ENCODE peak calls at places on chromosomes 7 and 10, in seven cellular contexts. T is activated naive CD8-positive, alpha-beta T cell treated with anti-CD3 and anti-CD28 coated beads, Interleukin-2, amount 50 U/mL, for 24 hours; K is aorta; N is mucosa of descending colon; X is HuH-7; Y is NCI-H446 treated with DMSO at 0.1 percent for 48 hours; A is A549. M is an unnamed sample.
A peak's percentile ranks its signal among the peaks of the same experiment; 100 is the strongest.

GRCh38 chr10:110221721-110222261 is 14.4 kb downstream of the MXI1 start:
- DNase-seq in X (peak; percentile 43), Y (peak; percentile 65), K (peak; percentile 91), N (peak; percentile 71), A (peak; percentile 31), T (peak; percentile 75), M (peak; percentile 15)

GRCh38 chr10:89490589-89491335 is 44.6 kb downstream of the SLC16A12 start:
- DNase-seq in T (no peak), K (no peak), Y (no peak), X (no peak), A (no peak), N (no peak), M (no peak)

GRCh38 chr10:454860-455259 is 234.6 kb downstream of the DIP2C start:
- DNase-seq in T (no peak), Y (no peak), A (peak; percentile 68), N (no peak), X (no peak), K (no peak), M (peak; percentile 39)

GRCh38 chr7:87875151-87876039 is 765 bp downstream of the SLC25A40 start:
- DNase-seq in X (peak; percentile 17), A (no peak), K (peak; percentile 77), N (no peak), Y (no peak), T (no peak), M (no peak)

GRCh38 chr7:135801045-135801693 is 52.6 kb upstream of the FAM180A start:
- DNase-seq in N (no peak), Y (peak; percentile 46), T (peak; percentile 4), K (no peak), X (peak; percentile 57), A (peak; percentile 71), M (peak; percentile 75)

GRCh38 chr10:62620491-62620890 is 184.0 kb upstream of the ADO start:
- DNase-seq in K (no peak), A (no peak), T (no peak), Y (no peak), X (no peak), N (no peak), M (no peak)

GRCh38 chr7:81751619-81752317 is 18.1 kb downstream of the HGF start:
- DNase-seq in K (no peak), T (no peak), X (no peak), A (no peak), Y (no peak), N (no peak), M (no peak)

GRCh38 chr7:157310676-157311185 is 26.1 kb upstream of the DNAJB6 start:
- DNase-seq in K (no peak), X (no peak), Y (no peak), T (no peak), N (no peak), A (no peak), M (no peak)

GRCh38 chr10:14325325-14325955 is 5.3 kb downstream of the FRMD4A start:
- DNase-seq in N (peak; percentile 42), Y (no peak), T (peak; percentile 58), X (peak; percentile 25), K (peak; percentile 80), A (peak; percentile 18), M (no peak)

GRCh38 chr7:139023076-139023475 is 12.8 kb downstream of the ZC3HAV1L start:
- DNase-seq in T (no peak), X (no peak), N (no peak), A (no peak), Y (no peak), K (no peak), M (no peak)

M was measured in LoVo.